ENCODE peak calls at places on chromosomes 3 and 15, in four cellular contexts. N, Y, W and Q are unnamed samples.

GRCh38 chr15:92034227-92034626 is 180.7 kb downstream of the SLCO3A1 start:
- DNase-seq in N (no peak), Y (no peak), W (no peak), Q (no peak)

GRCh38 chr15:62365795-62366442 is 200.8 kb upstream of the C2CD4B start:
- DNase-seq in N (no peak), W (no peak), Y (no peak), Q (no peak)

GRCh38 chr3:115697263-115698053 is 74.1 kb downstream of the GAP43 start:
- DNase-seq in N (no peak), W (no peak), Y (no peak), Q (no peak)

GRCh38 chr3:179428876-179429548 is 22.3 kb downstream of the GNB4 start:
- DNase-seq in N (no peak), Y (no peak), W (no peak), Q (no peak)

GRCh38 chr3:196638922-196639516 is 475 bp upstream of the NRROS start:
- DNase-seq in Y (no peak), N (no peak), W (no peak), Q (no peak)

GRCh38 chr15:98881526-98882517 is 125.8 kb downstream of the PGPEP1L start:
- DNase-seq in Y (no peak), W (peak; percentile 48), N (peak; percentile 31), Q (peak; percentile 69)

GRCh38 chr3:26428992-26429391 is 193.6 kb upstream of the LRRC3B start:
- DNase-seq in W (no peak), N (no peak), Y (no peak), Q (no peak)

GRCh38 chr3:46935168-46935858 is 41.2 kb downstream of the CCDC12 start:
- DNase-seq in N (peak; percentile 65), W (peak; percentile 89), Y (peak; percentile 94), Q (no peak)

GRCh38 chr3:160931474-160931873 is 173.7 kb downstream of the B3GALNT1 start:
- DNase-seq in Y (no peak), W (no peak), N (no peak), Q (no peak)

GRCh38 chr3:126293370-126294082 is 63.7 kb downstream of the KLF15 start:
- DNase-seq in W (no peak), N (no peak), Y (peak; percentile 33), Q (no peak)

GRCh38 chr3:138043266-138044029 is 33.5 kb downstream of the CLDN18 start:
- DNase-seq in N (no peak), Y (no peak), W (peak; percentile 42), Q (no peak)

GRCh38 chr3:150545419-150546225 is 674 bp downstream of the SERP1 start:
- DNase-seq in N (no peak), W (peak; percentile 17), Y (no peak), Q (peak; percentile 35)

GRCh38 chr3:193214445-193214844 is 26.6 kb upstream of the PLAAT1 start:
- DNase-seq in N (no peak), W (no peak), Y (no peak), Q (no peak)

GRCh38 chr15:53880353-53880752 is 97.9 kb upstream of the UNC13C start:
- DNase-seq in W (no peak), Y (no peak), N (no peak), Q (no peak)

GRCh38 chr15:87369269-87369668 is 887.3 kb downstream of the NTRK3 start:
- DNase-seq in W (no peak), Y (no peak), N (no peak), Q (no peak)

GRCh38 chr3:109275702-109276293 is 40.5 kb downstream of the DPPA2 start:
- DNase-seq in Y (peak; percentile 86), W (peak; percentile 74), N (peak; percentile 44), Q (peak; percentile 1)

GRCh38 chr3:87397210-87397609 is 120.8 kb upstream of the POU1F1 start:
- DNase-seq in N (no peak), W (no peak), Y (no peak), Q (no peak)

GRCh38 chr15:45499426-45499825 is 23.1 kb downstream of the SLC30A4 start:
- DNase-seq in W (no peak), N (no peak), Y (no peak), Q (no peak)

GRCh38 chr3:194682651-194683310 is 2.9 kb upstream of the FAM43A start:
- DNase-seq in W (peak; percentile 87), Y (peak; percentile 93), N (peak; percentile 88), Q (peak; percentile 89)

GRCh38 chr15:83571820-83572707 is 81.9 kb upstream of the ADAMTSL3 start:
- DNase-seq in W (peak; percentile 38), N (peak; percentile 12), Y (no peak), Q (peak; percentile 10)

GRCh38 chr3:30290479-30290878 is 315.9 kb upstream of the TGFBR2 start:
- DNase-seq in Y (no peak), W (no peak), N (no peak), Q (no peak)

GRCh38 chr3:30288830-30289229 is 317.6 kb upstream of the TGFBR2 start:
- DNase-seq in W (no peak), Y (no peak), N (no peak), Q (no peak)

GRCh38 chr3:30286811-30287210 is 319.6 kb upstream of the TGFBR2 start:
- DNase-seq in W (no peak), Y (no peak), N (no peak), Q (no peak)

GRCh38 chr3:30289751-30290150 is 316.6 kb upstream of the TGFBR2 start:
- DNase-seq in N (no peak), W (no peak), Y (no peak), Q (no peak)

GRCh38 chr3:30289324-30289723 is 317.1 kb upstream of the TGFBR2 start:
- DNase-seq in W (no peak), N (no peak), Y (no peak), Q (no peak)
- H3K4me3 ChIP-seq in W (no peak overlapping the region), N (no peak overlapping the region), Y (no peak overlapping the region), Q (no peak overlapping the region)

DNA sequence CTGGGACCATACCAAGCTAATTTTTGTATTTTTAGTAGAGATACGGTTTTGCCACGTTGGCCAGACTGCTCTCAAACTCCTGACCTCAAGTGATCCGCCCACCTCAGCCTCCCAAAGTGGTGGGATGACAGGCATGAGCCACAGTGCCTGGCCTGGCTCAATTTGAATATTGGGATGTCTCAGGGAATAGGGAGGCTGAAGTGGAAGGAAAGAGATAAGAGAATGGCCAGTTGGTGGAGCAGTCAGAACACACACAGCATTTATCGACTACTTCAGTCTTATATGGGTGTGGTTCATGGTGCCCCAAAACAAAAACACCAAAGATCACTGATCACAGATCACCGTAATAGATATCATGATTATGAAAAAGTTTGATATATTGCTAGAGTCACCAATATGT is 144.4 kb downstream of the GMNC start:
- DNase-seq in W (no peak), Y (peak; percentile 53), N (no peak), Q (no peak)
- TF ChIP-seq CTCF in W (no peak), Y (no peak), N (no peak), Q (no peak)

GRCh38 chr15:47742742-47743141 is 25.4 kb downstream of the SEMA6D start:
- DNase-seq in Y (no peak), N (no peak), W (no peak), Q (no peak)
- H3K4me3 ChIP-seq in Y (no peak overlapping the region), N (no peak overlapping the region), W (no peak overlapping the region), Q (no peak overlapping the region)

DNA sequence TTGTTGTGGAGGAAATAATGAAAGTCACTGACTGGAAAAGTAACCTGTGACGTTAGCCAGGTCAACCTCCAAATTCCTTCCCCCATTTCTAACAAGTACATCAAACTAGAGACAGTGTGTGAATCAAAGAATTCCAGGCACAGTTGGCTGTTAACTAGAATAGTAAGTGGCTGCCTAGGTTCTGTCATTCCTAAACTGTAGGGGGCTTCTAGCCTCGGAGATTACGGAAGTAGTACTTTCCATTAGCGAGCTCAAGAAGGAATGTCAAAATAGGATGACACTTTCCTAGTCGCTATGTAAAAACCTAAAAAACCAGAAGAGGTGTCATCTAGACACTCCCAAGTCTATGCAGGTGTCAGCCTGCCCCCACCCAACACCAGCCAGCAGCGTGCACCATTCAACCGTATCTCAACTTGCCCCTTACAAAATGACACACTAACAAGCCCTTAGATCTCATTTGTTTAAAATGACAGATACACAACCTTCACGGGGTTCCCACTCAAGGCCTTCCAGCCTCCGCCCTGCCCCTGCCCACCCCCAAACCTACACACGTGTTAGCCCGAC is 910 bp downstream of the INO80 start:
- DNase-seq in N (peak; percentile 37), W (peak; percentile 66), Y (peak; percentile 74), Q (peak; percentile 87)
- TF ChIP-seq CTCF in N (no peak), W (peak; percentile 21), Y (peak; percentile 49), Q (no peak)

GRCh38 chr3:130748981-130749380 is 2.4 kb upstream of the PIK3R4 start:
- DNase-seq in Y (no peak), W (no peak), N (no peak), Q (no peak)

GRCh38 chr3:130743354-130743753 is 3.3 kb downstream of the PIK3R4 start:
- DNase-seq in Y (no peak), N (no peak), W (no peak), Q (no peak)

GRCh38 chr3:130746296-130747039 is at the start of gene PIK3R4:
- DNase-seq in Y (peak; percentile 98), N (peak; percentile 98), W (peak; percentile 98), Q (peak; percentile 98)

GRCh38 chr3:130748520-130748919 is 1.9 kb upstream of the PIK3R4 start:
- DNase-seq in Y (no peak), N (no peak), W (no peak), Q (no peak)
- H3K4me3 ChIP-seq in Y (no peak overlapping the region), N (peak overlapping the region; percentile 59), W (no peak overlapping the region), Q (peak overlapping the region; percentile 94)

DNA sequence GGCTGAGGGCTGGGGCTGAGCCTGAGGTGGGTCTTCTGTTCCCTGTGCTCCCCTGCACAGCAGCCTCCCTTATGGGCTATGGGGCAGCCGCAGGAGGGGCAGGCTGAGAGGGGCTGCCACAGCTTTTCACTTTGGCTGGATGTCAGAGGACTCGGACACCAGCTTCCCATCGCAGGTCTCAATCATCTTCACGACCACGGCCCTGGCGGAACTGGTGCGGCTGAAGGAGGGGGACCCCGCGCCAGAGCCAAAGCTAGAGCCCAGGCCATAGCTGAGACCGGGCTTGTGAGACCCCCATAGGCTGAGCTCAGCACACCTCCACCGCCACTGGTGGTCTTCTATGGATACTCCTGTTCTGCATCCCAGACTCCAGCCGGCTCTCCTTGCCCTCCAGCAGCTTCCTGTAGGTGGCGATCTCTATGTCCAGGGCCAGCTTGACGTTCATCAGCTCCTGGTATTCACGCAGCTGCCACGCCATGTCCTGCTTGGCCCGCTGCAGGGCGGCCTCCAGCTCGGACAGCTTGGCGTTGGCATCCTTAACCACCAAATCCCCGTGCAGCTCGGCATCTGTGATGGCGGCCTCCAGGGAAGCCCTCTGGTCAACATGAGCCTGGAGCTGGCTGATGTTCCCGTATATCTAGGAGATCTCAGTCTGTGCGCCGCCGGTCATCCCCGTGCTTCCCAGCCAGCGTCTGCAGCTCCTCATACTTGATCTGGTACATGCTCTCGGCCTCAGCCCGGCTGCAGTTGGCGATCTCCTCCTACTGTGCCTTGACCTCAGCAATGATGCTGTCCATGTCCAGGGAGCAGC is 181.7 kb upstream of the SYNPR start:
- DNase-seq in N (no peak), W (no peak), Y (peak; percentile 72), Q (no peak)
- TF ChIP-seq CTCF in N (peak; percentile 15), W (no peak), Y (peak; percentile 72), Q (no peak)

GRCh38 chr3:67650084-67650483 is 4.3 kb downstream of the SUCLG2 start:
- DNase-seq in N (no peak), W (no peak), Y (no peak), Q (no peak)
- H3K4me3 ChIP-seq in N (no peak overlapping the region), W (no peak overlapping the region), Y (no peak overlapping the region), Q (no peak overlapping the region)